ENCODE peak calls at places on chromosomes 12 and 14, in six cellular contexts. One of them, this sample, is unnamed. For H3K79me1, the result is how much of the 10 kb centered on the place peaks cover.

GRCh38 chr12:79959484-79959883 is 24.6 kb upstream of the PPP1R12A start:
- DNase-seq in H1: no peak
- DNase-seq in IMR-90: no peak
- DNase-seq in H9: no peak
- DNase-seq in neuronal stem cell: no peak
- DNase-seq in mesenchymal stem cell: no peak
- DNase-seq in this sample: no peak

GRCh38 chr14:62736004-62736403 is 309.3 kb downstream of the KCNH5 start:
- DNase-seq in neuronal stem cell: no peak
- DNase-seq in H9: no peak
- DNase-seq in IMR-90: no peak
- DNase-seq in H1: no peak
- DNase-seq in mesenchymal stem cell: peak
- DNase-seq in this sample: no peak

GRCh38 chr14:105760691-105761344 is 234.4 kb downstream of the TMEM121 start:
- DNase-seq in IMR-90: no peak
- DNase-seq in H1: no peak
- DNase-seq in H9: no peak
- DNase-seq in mesenchymal stem cell: no peak
- DNase-seq in neuronal stem cell: no peak
- DNase-seq in this sample: no peak

GRCh38 chr12:78209851-78210493 is 379.3 kb downstream of the NAV3 start:
- DNase-seq in mesenchymal stem cell: peak
- DNase-seq in IMR-90: peak
- DNase-seq in neuronal stem cell: no peak
- DNase-seq in H1: no peak
- DNase-seq in H9: no peak
- DNase-seq in this sample: no peak

GRCh38 chr12:52004042-52004648 is 2.6 kb upstream of the TAMALIN start:
- DNase-seq in mesenchymal stem cell: peak
- DNase-seq in H9: peak
- DNase-seq in neuronal stem cell: no peak
- DNase-seq in H1: no peak
- DNase-seq in IMR-90: peak
- DNase-seq in this sample: no peak

GRCh38 chr12:3230758-3231375 is 153.7 kb downstream of the TSPAN9 start:
- DNase-seq in H9: no peak
- DNase-seq in IMR-90: no peak
- DNase-seq in H1: no peak
- DNase-seq in mesenchymal stem cell: no peak
- DNase-seq in neuronal stem cell: no peak
- DNase-seq in this sample: no peak

GRCh38 chr12:27530157-27530922 is 6.3 kb downstream of the PPFIBP1 start:
- DNase-seq in IMR-90: peak
- DNase-seq in H1: no peak
- DNase-seq in neuronal stem cell: no peak
- DNase-seq in mesenchymal stem cell: no peak
- DNase-seq in H9: no peak
- DNase-seq in this sample: peak

GRCh38 chr12:105581420-105581819 is 250.9 kb downstream of the C12orf75 start:
- DNase-seq in mesenchymal stem cell: no peak
- DNase-seq in IMR-90: no peak
- DNase-seq in H9: no peak
- DNase-seq in neuronal stem cell: no peak
- DNase-seq in H1: no peak
- DNase-seq in this sample: no peak

GRCh38 chr14:105527381-105528196 is 1.2 kb downstream of the TMEM121 start:
- DNase-seq in mesenchymal stem cell: no peak
- DNase-seq in neuronal stem cell: no peak
- DNase-seq in H9: no peak
- DNase-seq in IMR-90: no peak
- DNase-seq in H1: no peak
- DNase-seq in this sample: no peak

GRCh38 chr14:62138593-62138992 is 376.4 kb downstream of the SNAPC1 start:
- DNase-seq in neuronal stem cell: no peak
- DNase-seq in H1: no peak
- DNase-seq in mesenchymal stem cell: no peak
- DNase-seq in H9: no peak
- DNase-seq in IMR-90: peak
- DNase-seq in this sample: no peak

GRCh38 chr12:57744194-57744776 is 554 bp upstream of the TSPAN31 start:
- DNase-seq in H9: no peak
- DNase-seq in IMR-90: peak
- DNase-seq in neuronal stem cell: no peak
- DNase-seq in H1: no peak
- DNase-seq in mesenchymal stem cell: no peak
- DNase-seq in this sample: peak

GRCh38 chr12:86264451-86265328 is 8.5 kb upstream of the MGAT4C start:
- DNase-seq in neuronal stem cell: no peak
- DNase-seq in IMR-90: no peak
- DNase-seq in H9: peak
- DNase-seq in mesenchymal stem cell: no peak
- DNase-seq in H1: peak
- DNase-seq in this sample: no peak

GRCh38 chr14:99707921-99708320 is 23.8 kb downstream of the CYP46A1 start:
- DNase-seq in H1: no peak
- DNase-seq in mesenchymal stem cell: no peak
- DNase-seq in neuronal stem cell: no peak
- DNase-seq in IMR-90: no peak
- DNase-seq in H9: peak
- DNase-seq in this sample: no peak

GRCh38 chr12:68515793-68516192 is 94.9 kb upstream of the RAP1B start:
- DNase-seq in neuronal stem cell: no peak
- DNase-seq in H9: no peak
- DNase-seq in mesenchymal stem cell: no peak
- DNase-seq in IMR-90: no peak
- DNase-seq in H1: no peak
- DNase-seq in this sample: no peak

GRCh38 chr12:83821967-83822366 is 1090.6 kb downstream of the SLC6A15 start:
- DNase-seq in H9: no peak
- DNase-seq in mesenchymal stem cell: no peak
- DNase-seq in IMR-90: no peak
- DNase-seq in H1: no peak
- DNase-seq in neuronal stem cell: no peak
- DNase-seq in this sample: no peak

GRCh38 chr12:57195655-57196371 is 20.8 kb upstream of the NXPH4 start:
- DNase-seq in neuronal stem cell: no peak
- DNase-seq in IMR-90: no peak
- DNase-seq in mesenchymal stem cell: no peak
- DNase-seq in H9: no peak
- DNase-seq in H1: no peak
- DNase-seq in this sample: no peak

GRCh38 chr14:75519826-75520692 is 2.2 kb upstream of the BATF start:
- DNase-seq in IMR-90: peak
- DNase-seq in H1: no peak
- DNase-seq in neuronal stem cell: no peak
- DNase-seq in H9: no peak
- DNase-seq in mesenchymal stem cell: peak
- DNase-seq in this sample: peak

GRCh38 chr14:76761198-76761848 is at the start of gene VASH1:
- DNase-seq in H1: no peak
- DNase-seq in neuronal stem cell: no peak
- DNase-seq in IMR-90: peak
- DNase-seq in H9: peak
- DNase-seq in mesenchymal stem cell: peak
- DNase-seq in this sample: peak

GRCh38 chr12:24778486-24779304 is 170.2 kb downstream of the BCAT1 start:
- DNase-seq in mesenchymal stem cell: peak
- DNase-seq in neuronal stem cell: peak
- DNase-seq in IMR-90: peak
- DNase-seq in H9: no peak
- DNase-seq in H1: no peak
- DNase-seq in this sample: no peak

GRCh38 chr14:71764701-71765347 is 167.4 kb upstream of the RGS6 start:
- DNase-seq in H1: no peak
- DNase-seq in mesenchymal stem cell: peak
- DNase-seq in IMR-90: peak
- DNase-seq in H9: no peak
- DNase-seq in neuronal stem cell: no peak
- DNase-seq in this sample: no peak

GRCh38 chr12:120831648-120832267 is 72.4 kb downstream of the SPPL3 start:
- DNase-seq in neuronal stem cell: no peak
- DNase-seq in H1: no peak
- DNase-seq in IMR-90: no peak
- DNase-seq in H9: no peak
- DNase-seq in mesenchymal stem cell: no peak
- DNase-seq in this sample: no peak

GRCh38 chr14:69002069-69002468 is 23.0 kb upstream of the ACTN1 start:
- DNase-seq in mesenchymal stem cell: peak
- DNase-seq in H1: no peak
- DNase-seq in IMR-90: no peak
- DNase-seq in neuronal stem cell: no peak
- DNase-seq in H9: peak
- DNase-seq in this sample: peak

GRCh38 chr12:126369487-126370463 is 1304.5 kb downstream of the AACS start:
- DNase-seq in neuronal stem cell: no peak
- DNase-seq in mesenchymal stem cell: no peak
- DNase-seq in H1: no peak
- DNase-seq in IMR-90: no peak
- DNase-seq in H9: no peak
- DNase-seq in this sample: peak

GRCh38 chr12:49389092-49389703 is 21.9 kb downstream of the SPATS2 start:
- DNase-seq in H9: peak
- DNase-seq in IMR-90: no peak
- DNase-seq in mesenchymal stem cell: no peak
- DNase-seq in H1: peak
- DNase-seq in neuronal stem cell: peak
- DNase-seq in this sample: peak

GRCh38 chr12:130655010-130655409 is 61.1 kb downstream of the RIMBP2 start:
- DNase-seq in neuronal stem cell: no peak
- DNase-seq in mesenchymal stem cell: no peak
- DNase-seq in H9: no peak
- DNase-seq in H1: no peak
- DNase-seq in IMR-90: no peak
- DNase-seq in this sample: no peak

GRCh38 chr14:80004871-80005270 is 206.4 kb downstream of the DIO2 start:
- DNase-seq in neuronal stem cell: no peak
- DNase-seq in IMR-90: no peak
- DNase-seq in H1: no peak
- DNase-seq in mesenchymal stem cell: no peak
- DNase-seq in H9: no peak
- DNase-seq in this sample: no peak

GRCh38 chr14:80003138-80003537 is 208.2 kb downstream of the DIO2 start:
- DNase-seq in neuronal stem cell: no peak
- DNase-seq in mesenchymal stem cell: peak
- DNase-seq in H9: no peak
- DNase-seq in IMR-90: peak
- DNase-seq in H1: no peak
- DNase-seq in this sample: no peak

DNA sequence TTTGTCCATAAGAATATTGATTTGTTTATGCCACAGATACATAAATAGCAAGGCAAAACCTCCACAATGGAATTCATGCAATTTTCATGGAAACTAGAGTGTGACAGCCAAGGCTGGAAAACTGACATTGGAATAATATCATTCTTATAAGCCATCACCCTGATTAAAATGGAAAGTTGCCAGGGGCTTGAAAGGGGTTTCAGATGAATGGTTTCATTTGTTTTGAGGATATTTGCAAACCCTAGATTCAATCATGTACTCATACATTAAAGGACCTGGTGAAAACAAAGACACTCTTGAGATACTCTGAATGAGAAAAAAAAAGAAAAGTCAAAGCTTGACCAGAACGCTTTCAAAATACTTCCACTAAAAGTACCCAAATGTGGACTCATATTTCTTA is 205.7 kb downstream of the DIO2 start:
- DNase-seq in H9: no peak
- DNase-seq in H1: no peak
- DNase-seq in mesenchymal stem cell: no peak
- DNase-seq in neuronal stem cell: no peak
- DNase-seq in IMR-90: no peak
- DNase-seq in this sample: no peak
- H4K91ac ChIP-seq in H9: no peak
- H4K91ac ChIP-seq in H1: no peak
- H4K91ac ChIP-seq in mesenchymal stem cell: no peak
- H4K91ac ChIP-seq in neuronal stem cell: no peak
- H4K91ac ChIP-seq in IMR-90: no peak
- H4K91ac ChIP-seq in this sample: no peak

DNA sequence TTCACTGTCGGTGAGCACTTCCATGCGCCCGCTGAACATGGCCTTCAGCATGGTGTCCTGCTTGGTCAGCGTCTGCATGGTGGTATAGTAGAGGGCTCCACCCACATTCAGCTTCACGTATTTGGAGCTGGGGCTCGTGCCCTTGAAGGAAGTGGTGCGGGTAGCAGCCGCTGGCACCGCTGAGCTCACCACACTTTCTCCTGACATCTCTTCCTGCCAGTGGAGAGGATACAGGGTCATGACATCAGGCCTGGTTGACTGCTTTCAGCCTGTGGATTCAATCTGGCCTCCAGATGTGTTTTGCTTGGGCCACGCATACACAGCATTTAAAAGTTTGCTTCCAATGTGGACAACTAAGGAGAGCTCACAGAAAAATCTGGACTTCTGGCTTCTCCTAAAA is 7.6 kb downstream of the KCTD10 start:
- DNase-seq in mesenchymal stem cell: no peak
- DNase-seq in H1: no peak
- DNase-seq in H9: no peak
- DNase-seq in neuronal stem cell: no peak
- DNase-seq in IMR-90: peak
- DNase-seq in this sample: no peak
- H3K79me1 ChIP-seq in mesenchymal stem cell: under half
- H3K79me1 ChIP-seq in H1: under half
- H3K79me1 ChIP-seq in H9: under half
- H3K79me1 ChIP-seq in neuronal stem cell: under half
- H3K79me1 ChIP-seq in IMR-90: under half
- H3K79me1 ChIP-seq in this sample: under half

GRCh38 chr12:94553875-94554274 is 94.2 kb upstream of the CEP83 start:
- DNase-seq in mesenchymal stem cell: no peak
- DNase-seq in H1: no peak
- DNase-seq in IMR-90: no peak
- DNase-seq in H9: peak
- DNase-seq in neuronal stem cell: no peak
- DNase-seq in this sample: no peak
- H4K91ac ChIP-seq in mesenchymal stem cell: no peak
- H4K91ac ChIP-seq in H1: no peak
- H4K91ac ChIP-seq in IMR-90: no peak
- H4K91ac ChIP-seq in H9: no peak
- H4K91ac ChIP-seq in neuronal stem cell: no peak
- H4K91ac ChIP-seq in this sample: no peak

DNA sequence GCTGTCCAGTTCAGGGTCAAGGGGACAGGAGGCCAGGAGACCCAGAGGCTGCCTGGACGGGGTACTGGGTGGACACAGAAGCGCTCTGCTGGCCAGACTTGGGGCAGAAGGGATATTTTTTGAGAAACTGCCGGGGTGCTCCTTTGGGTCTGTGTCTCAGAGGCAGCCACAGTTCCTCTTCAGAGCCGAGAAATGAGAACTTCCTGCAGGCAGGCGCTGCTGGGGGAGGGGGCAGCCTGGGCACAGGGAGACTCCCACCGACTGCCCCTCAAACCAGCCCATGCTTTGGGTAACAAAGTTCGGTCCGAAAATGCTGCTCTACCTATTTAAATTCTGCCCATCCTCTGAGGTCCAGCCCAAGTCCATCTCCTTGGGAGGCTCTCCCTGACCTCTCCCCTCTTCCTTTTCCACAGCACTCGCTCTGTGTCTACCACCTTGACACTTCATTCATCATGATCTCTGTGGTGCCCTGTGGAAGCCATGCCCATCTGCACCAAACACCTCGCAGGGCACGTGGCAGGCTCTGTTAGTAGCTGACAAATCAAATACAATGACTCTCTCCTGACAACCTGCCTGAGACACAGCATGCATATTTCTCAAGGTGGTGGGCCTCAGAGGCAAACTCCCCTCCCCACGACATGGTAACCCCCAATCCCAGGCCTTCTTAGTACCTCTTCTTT is 16.4 kb downstream of the HDAC7 start:
- DNase-seq in H9: no peak
- DNase-seq in IMR-90: no peak
- DNase-seq in H1: no peak
- DNase-seq in mesenchymal stem cell: no peak
- DNase-seq in neuronal stem cell: no peak
- DNase-seq in this sample: no peak
- H3K79me1 ChIP-seq in H9: under half
- H3K79me1 ChIP-seq in IMR-90: under half
- H3K79me1 ChIP-seq in H1: under half
- H3K79me1 ChIP-seq in mesenchymal stem cell: under half
- H3K79me1 ChIP-seq in neuronal stem cell: under half
- H3K79me1 ChIP-seq in this sample: under half